ENCODE peak calls at places on chromosome 19, in ten cellular contexts. One of them, this sample, is unnamed.
A peak's percentile ranks its signal among the peaks of the same experiment; 100 is the strongest.

GRCh38 chr19:31676271-31677004 is 327.2 kb upstream of the TSHZ3 start:
- DNase-seq in AG10803: no peak
- DNase-seq in stimulated activated CD4-positive, alpha-beta T cell treated with anti-CD3 and anti-CD28 coated beads, Interleukin-12 subunit alpha, Interleukin-12 subunit beta, amount 100 ng/mL, for 48 hours: no peak
- DNase-seq in stimulated activated naive CD4-positive, alpha-beta T cell: no peak
- DNase-seq in bronchial epithelial cell: no peak
- DNase-seq in T1000: no peak
- DNase-seq in Peyer's patch: no peak
- DNase-seq in heart left ventricle: no peak
- DNase-seq in M059J: peak; percentile 9
- DNase-seq in body of pancreas: no peak
- DNase-seq in this sample: no peak

GRCh38 chr19:58196911-58197616 is 14.2 kb downstream of the ZNF274 start:
- DNase-seq in M059J: peak; percentile 28
- DNase-seq in stimulated activated naive CD4-positive, alpha-beta T cell: no peak
- DNase-seq in stimulated activated CD4-positive, alpha-beta T cell treated with anti-CD3 and anti-CD28 coated beads, Interleukin-12 subunit alpha, Interleukin-12 subunit beta, amount 100 ng/mL, for 48 hours: no peak
- DNase-seq in body of pancreas: no peak
- DNase-seq in T1000: no peak
- DNase-seq in heart left ventricle: no peak
- DNase-seq in AG10803: no peak
- DNase-seq in bronchial epithelial cell: peak; percentile 26
- DNase-seq in Peyer's patch: no peak
- DNase-seq in this sample: no peak

GRCh38 chr19:23771761-23772667 is 13.3 kb upstream of the ZNF681 start:
- DNase-seq in AG10803: no peak
- DNase-seq in bronchial epithelial cell: peak; percentile 51
- DNase-seq in Peyer's patch: no peak
- DNase-seq in body of pancreas: no peak
- DNase-seq in heart left ventricle: no peak
- DNase-seq in M059J: peak; percentile 59
- DNase-seq in stimulated activated CD4-positive, alpha-beta T cell treated with anti-CD3 and anti-CD28 coated beads, Interleukin-12 subunit alpha, Interleukin-12 subunit beta, amount 100 ng/mL, for 48 hours: no peak
- DNase-seq in stimulated activated naive CD4-positive, alpha-beta T cell: no peak
- DNase-seq in T1000: no peak
- DNase-seq in this sample: no peak

GRCh38 chr19:13260883-13261653 is 110.9 kb downstream of the IER2 start:
- DNase-seq in M059J: peak; percentile 94
- DNase-seq in stimulated activated CD4-positive, alpha-beta T cell treated with anti-CD3 and anti-CD28 coated beads, Interleukin-12 subunit alpha, Interleukin-12 subunit beta, amount 100 ng/mL, for 48 hours: no peak
- DNase-seq in stimulated activated naive CD4-positive, alpha-beta T cell: no peak
- DNase-seq in T1000: peak; percentile 60
- DNase-seq in heart left ventricle: no peak
- DNase-seq in bronchial epithelial cell: peak; percentile 96
- DNase-seq in AG10803: peak; percentile 87
- DNase-seq in Peyer's patch: no peak
- DNase-seq in body of pancreas: no peak
- DNase-seq in this sample: peak; percentile 82

GRCh38 chr19:10872551-10873107 is 1.3 kb downstream of the CARM1 start:
- DNase-seq in M059J: no peak
- DNase-seq in bronchial epithelial cell: no peak
- DNase-seq in T1000: no peak
- DNase-seq in Peyer's patch: no peak
- DNase-seq in stimulated activated naive CD4-positive, alpha-beta T cell: no peak
- DNase-seq in AG10803: no peak
- DNase-seq in heart left ventricle: no peak
- DNase-seq in stimulated activated CD4-positive, alpha-beta T cell treated with anti-CD3 and anti-CD28 coated beads, Interleukin-12 subunit alpha, Interleukin-12 subunit beta, amount 100 ng/mL, for 48 hours: no peak
- DNase-seq in body of pancreas: no peak
- DNase-seq in this sample: no peak

GRCh38 chr19:35379992-35380391 is 9.1 kb downstream of the GPR42 start:
- DNase-seq in heart left ventricle: no peak
- DNase-seq in bronchial epithelial cell: no peak
- DNase-seq in T1000: no peak
- DNase-seq in stimulated activated CD4-positive, alpha-beta T cell treated with anti-CD3 and anti-CD28 coated beads, Interleukin-12 subunit alpha, Interleukin-12 subunit beta, amount 100 ng/mL, for 48 hours: no peak
- DNase-seq in Peyer's patch: no peak
- DNase-seq in AG10803: no peak
- DNase-seq in stimulated activated naive CD4-positive, alpha-beta T cell: no peak
- DNase-seq in M059J: no peak
- DNase-seq in body of pancreas: no peak
- DNase-seq in this sample: no peak

GRCh38 chr19:40542197-40542859 is 34.3 kb upstream of the SHKBP1 start:
- DNase-seq in body of pancreas: peak; percentile 91
- DNase-seq in Peyer's patch: peak; percentile 59
- DNase-seq in T1000: no peak
- DNase-seq in stimulated activated CD4-positive, alpha-beta T cell treated with anti-CD3 and anti-CD28 coated beads, Interleukin-12 subunit alpha, Interleukin-12 subunit beta, amount 100 ng/mL, for 48 hours: no peak
- DNase-seq in M059J: peak; percentile 18
- DNase-seq in heart left ventricle: peak; percentile 74
- DNase-seq in stimulated activated naive CD4-positive, alpha-beta T cell: no peak
- DNase-seq in AG10803: peak; percentile 80
- DNase-seq in bronchial epithelial cell: no peak
- DNase-seq in this sample: no peak

GRCh38 chr19:39645800-39646411 is 9.8 kb upstream of the LGALS16 start:
- DNase-seq in M059J: peak; percentile 22
- DNase-seq in heart left ventricle: no peak
- DNase-seq in T1000: no peak
- DNase-seq in bronchial epithelial cell: peak; percentile 6
- DNase-seq in stimulated activated naive CD4-positive, alpha-beta T cell: no peak
- DNase-seq in body of pancreas: no peak
- DNase-seq in Peyer's patch: no peak
- DNase-seq in AG10803: peak; percentile 2
- DNase-seq in stimulated activated CD4-positive, alpha-beta T cell treated with anti-CD3 and anti-CD28 coated beads, Interleukin-12 subunit alpha, Interleukin-12 subunit beta, amount 100 ng/mL, for 48 hours: peak; percentile 6
- DNase-seq in this sample: no peak

GRCh38 chr19:30228113-30228725 is 144.0 kb upstream of the ZNF536 start:
- DNase-seq in T1000: no peak
- DNase-seq in body of pancreas: no peak
- DNase-seq in stimulated activated naive CD4-positive, alpha-beta T cell: no peak
- DNase-seq in stimulated activated CD4-positive, alpha-beta T cell treated with anti-CD3 and anti-CD28 coated beads, Interleukin-12 subunit alpha, Interleukin-12 subunit beta, amount 100 ng/mL, for 48 hours: no peak
- DNase-seq in AG10803: no peak
- DNase-seq in heart left ventricle: no peak
- DNase-seq in M059J: no peak
- DNase-seq in bronchial epithelial cell: no peak
- DNase-seq in Peyer's patch: no peak
- DNase-seq in this sample: no peak

GRCh38 chr19:2015611-2015950 is at the start of gene BTBD2:
- DNase-seq in body of pancreas: peak; percentile 65
- DNase-seq in T1000: no peak
- DNase-seq in AG10803: peak; percentile 86
- DNase-seq in Peyer's patch: no peak
- DNase-seq in stimulated activated CD4-positive, alpha-beta T cell treated with anti-CD3 and anti-CD28 coated beads, Interleukin-12 subunit alpha, Interleukin-12 subunit beta, amount 100 ng/mL, for 48 hours: peak; percentile 48
- DNase-seq in heart left ventricle: peak; percentile 67
- DNase-seq in M059J: peak; percentile 51
- DNase-seq in bronchial epithelial cell: peak; percentile 23
- DNase-seq in stimulated activated naive CD4-positive, alpha-beta T cell: peak; percentile 20
- DNase-seq in this sample: no peak

This sample was measured in GM13976.